ENCODE peak calls at places on chromosomes 7 and 10, in nine cellular contexts. Q is naive thymus-derived CD4-positive, alpha-beta T cell; W is mammary epithelial cell; Z is Panc1; U is Karpas-422; O is transverse colon; J is GM23248; B is AG04450; C is uterus. H is an unnamed sample. For H3K27me3, the result is how much of the 10 kb centered on the place peaks cover.

GRCh38 chr10:16656886-16657285 is 135.2 kb upstream of the C1QL3 start:
- DNase-seq in O (no peak), Q (no peak), U (no peak), Z (no peak), C (no peak), B (no peak), J (no peak), W (no peak), H (no peak)

GRCh38 chr10:3761916-3762708 is 22.9 kb downstream of the KLF6 start:
- DNase-seq in J (no peak), W (peak), O (no peak), C (no peak), U (no peak), Q (no peak), B (no peak), Z (peak), H (no peak)

GRCh38 chr10:7193369-7193768 is 217.5 kb downstream of the SFMBT2 start:
- DNase-seq in C (no peak), U (no peak), W (no peak), B (no peak), J (no peak), O (no peak), Q (no peak), Z (no peak), H (no peak)

GRCh38 chr7:156475666-156476065 is 164.9 kb upstream of the RNF32 start:
- DNase-seq in B (peak), W (no peak), O (no peak), C (no peak), J (peak), Q (no peak), Z (no peak), U (no peak), H (no peak)

GRCh38 chr7:77458786-77459185 is 42.6 kb upstream of the GSAP start:
- DNase-seq in J (peak), B (no peak), U (no peak), O (no peak), C (no peak), Z (no peak), W (no peak), Q (no peak), H (no peak)

GRCh38 chr7:155803418-155804376 is 8.6 kb downstream of the SHH start:
- DNase-seq in Q (no peak), Z (no peak), B (no peak), C (no peak), W (no peak), J (peak), U (no peak), O (peak), H (no peak)

GRCh38 chr10:30207485-30208052 is 141.5 kb downstream of the MTPAP start:
- DNase-seq in J (no peak), W (peak), C (no peak), O (no peak), U (no peak), B (no peak), Z (no peak), Q (no peak), H (no peak)

GRCh38 chr10:103367379-103367781 is 396 bp upstream of the TAF5 start:
- DNase-seq in W (no peak), J (peak), B (no peak), Q (no peak), C (no peak), U (no peak), O (no peak), Z (no peak), H (no peak)

GRCh38 chr10:123997486-123998196 is 95.8 kb downstream of the CHST15 start:
- DNase-seq in Z (no peak), O (no peak), J (peak), C (no peak), B (peak), Q (no peak), W (peak), U (no peak), H (no peak)

GRCh38 chr10:73306171-73306708 is 52.4 kb downstream of the CFAP70 start:
- DNase-seq in J (peak), C (no peak), U (no peak), B (no peak), Q (no peak), O (no peak), W (no peak), Z (no peak), H (no peak)

GRCh38 chr10:28897617-28898464 is 220.5 kb downstream of the BAMBI start:
- DNase-seq in U (no peak), W (no peak), B (no peak), Z (no peak), C (no peak), Q (no peak), O (no peak), J (no peak), H (no peak)

GRCh38 chr7:4185736-4186512 is 496.2 kb upstream of the FOXK1 start:
- DNase-seq in J (no peak), Z (no peak), W (no peak), O (no peak), B (no peak), C (no peak), Q (no peak), U (no peak), H (no peak)

GRCh38 chr7:128728608-128729007 is 10.6 kb upstream of the CALU start:
- DNase-seq in W (peak), U (no peak), J (peak), O (no peak), Q (no peak), C (no peak), Z (no peak), B (peak), H (no peak)

GRCh38 chr10:4698075-4698474 is 127.9 kb upstream of the AKR1E2 start:
- DNase-seq in C (no peak), W (no peak), Q (no peak), J (peak), Z (no peak), B (no peak), O (no peak), U (no peak), H (peak)

GRCh38 chr10:69644658-69645295 is 14.7 kb downstream of the FAM241B start:
- DNase-seq in B (peak), Z (no peak), Q (no peak), C (no peak), W (peak), J (peak), O (peak), U (peak), H (peak)

GRCh38 chr10:71825217-71825616 is 25.8 kb downstream of the PSAP start:
- DNase-seq in Z (no peak), U (no peak), B (no peak), O (no peak), W (no peak), Q (no peak), C (no peak), J (no peak), H (peak)

GRCh38 chr10:11225935-11226334 is 208.3 kb downstream of the CELF2 start:
- DNase-seq in Z (no peak), W (no peak), J (no peak), Q (no peak), B (no peak), C (no peak), O (peak), U (no peak), H (no peak)

GRCh38 chr10:79375321-79376077 is 28.2 kb downstream of the PPIF start:
- DNase-seq in C (no peak), O (no peak), Q (no peak), U (no peak), W (peak), Z (no peak), B (no peak), J (peak), H (peak)

GRCh38 chr10:6607187-6607586 is 27.1 kb upstream of the PRKCQ start:
- DNase-seq in C (no peak), O (no peak), J (no peak), B (no peak), Z (no peak), Q (peak), U (no peak), W (no peak), H (no peak)

GRCh38 chr10:66836057-66836456 is 89.8 kb upstream of the LRRTM3 start:
- DNase-seq in J (peak), O (no peak), Z (no peak), U (no peak), W (peak), B (peak), Q (no peak), C (no peak), H (no peak)

GRCh38 chr10:9603972-9604371 is 1413.7 kb upstream of the CELF2 start:
- DNase-seq in W (no peak), Z (no peak), Q (no peak), U (no peak), B (no peak), J (no peak), O (no peak), C (no peak), H (no peak)

GRCh38 chr10:34795334-34795733 is 19.8 kb downstream of the PARD3 start:
- DNase-seq in J (no peak), B (no peak), O (no peak), Q (no peak), W (no peak), C (no peak), Z (no peak), U (no peak), H (no peak)

GRCh38 chr7:1457949-1458675 is 1.2 kb downstream of the MICALL2 start:
- DNase-seq in B (no peak), C (no peak), W (no peak), Q (no peak), J (peak), U (no peak), O (no peak), Z (no peak), H (no peak)

GRCh38 chr10:1938317-1938716 is 201.0 kb upstream of the ADARB2 start:
- DNase-seq in W (no peak), J (no peak), Z (no peak), B (no peak), U (no peak), O (no peak), C (no peak), Q (peak), H (no peak)

GRCh38 chr7:25849361-25850184 is 302.4 kb upstream of the NFE2L3 start:
- DNase-seq in W (peak), J (peak), C (peak), U (no peak), Q (no peak), Z (peak), B (peak), O (no peak), H (peak)

GRCh38 chr7:27175005-27175625 is 995 bp upstream of the HOXA10 start:
- DNase-seq in B (no peak), O (peak), Z (no peak), J (peak), C (peak), W (no peak), Q (no peak), U (no peak), H (no peak)

GRCh38 chr10:125479059-125479458 is 203.9 kb downstream of the TEX36 start:
- DNase-seq in C (no peak), W (peak), B (no peak), Z (no peak), Q (no peak), O (no peak), U (no peak), J (no peak), H (no peak)

GRCh38 chr10:93913706-93914105 is 19.9 kb downstream of the SLC35G1 start:
- DNase-seq in U (no peak), C (no peak), W (no peak), O (no peak), B (no peak), J (no peak), Q (no peak), Z (no peak), H (no peak)

GRCh38 chr10:68471586-68472408 is at the start of gene DNA2:
- DNase-seq in Z (peak), O (peak), Q (peak), W (peak), C (peak), B (no peak), J (peak), U (peak), H (peak)

GRCh38 chr10:69362471-69362954 is 54.2 kb downstream of the TACR2 start:
- DNase-seq in U (no peak), C (no peak), B (peak), W (no peak), J (peak), Q (peak), Z (no peak), O (peak), H (peak)

GRCh38 chr7:71566991-71567390 is 435.0 kb downstream of the GALNT17 start:
- DNase-seq in C (no peak), B (no peak), W (no peak), U (no peak), J (no peak), Q (no peak), Z (no peak), O (no peak), H (no peak)

GRCh38 chr7:94556028-94556427 is 46.4 kb downstream of the CASD1 start:
- DNase-seq in B (no peak), U (no peak), J (no peak), W (no peak), Z (no peak), C (no peak), O (no peak), Q (no peak), H (no peak)

GRCh38 chr10:123614888-123615287 is 51.3 kb upstream of the GPR26 start:
- DNase-seq in Z (no peak), C (no peak), Q (peak), W (peak), B (no peak), J (peak), O (peak), U (peak), H (peak)

GRCh38 chr7:16697507-16698199 is 51.7 kb downstream of the BZW2 start:
- DNase-seq in Z (no peak), C (no peak), W (no peak), J (peak), O (no peak), Q (no peak), B (no peak), U (no peak), H (no peak)

GRCh38 chr10:101227765-101228681 is 1.2 kb downstream of the LBX1 start:
- DNase-seq in Q (no peak), W (peak), B (no peak), C (no peak), J (peak), Z (no peak), O (no peak), U (no peak), H (no peak)

GRCh38 chr10:1363466-1364121 is 307.4 kb downstream of the WDR37 start:
- DNase-seq in Q (no peak), Z (no peak), C (no peak), W (no peak), B (no peak), J (no peak), U (no peak), O (no peak), H (no peak)

GRCh38 chr7:46259947-46260346 is 338.9 kb upstream of the IGFBP3 start:
- DNase-seq in Q (no peak), B (no peak), W (no peak), C (no peak), U (no peak), O (no peak), J (no peak), Z (no peak), H (no peak)

GRCh38 chr7:138932870-138933269 is 48.3 kb downstream of the KIAA1549 start:
- DNase-seq in Q (no peak), J (no peak), C (no peak), O (no peak), W (no peak), U (no peak), B (no peak), Z (no peak), H (no peak)

GRCh38 chr7:104971290-104972071 is 42.5 kb upstream of the KMT2E start:
- DNase-seq in U (no peak), Q (no peak), C (no peak), Z (no peak), J (peak), B (no peak), W (peak), O (peak), H (no peak)

GRCh38 chr7:43834463-43835251 is 34.7 kb downstream of the MRPS24 start:
- DNase-seq in B (no peak), W (peak), Q (peak), J (peak), O (no peak), C (no peak), U (peak), Z (no peak), H (no peak)

GRCh38 chr7:327305-327931 is 37.4 kb downstream of the FOXL3 start:
- DNase-seq in O (no peak), Q (no peak), Z (no peak), U (no peak), W (no peak), C (no peak), B (no peak), J (no peak), H (no peak)

GRCh38 chr7:327991-328702 is 38.2 kb downstream of the FOXL3 start:
- DNase-seq in C (no peak), W (no peak), J (no peak), B (no peak), Z (no peak), U (no peak), O (no peak), Q (no peak), H (no peak)

GRCh38 chr7:326273-326672 is 36.3 kb downstream of the FOXL3 start:
- DNase-seq in U (no peak), O (no peak), C (no peak), W (no peak), Q (no peak), J (no peak), B (no peak), Z (no peak), H (no peak)

GRCh38 chr7:325811-326210 is 35.8 kb downstream of the FOXL3 start:
- DNase-seq in B (no peak), Q (no peak), U (no peak), W (no peak), J (no peak), Z (no peak), C (no peak), O (no peak), H (no peak)

GRCh38 chr7:326845-327304 is 36.9 kb downstream of the FOXL3 start:
- DNase-seq in J (no peak), U (no peak), Z (no peak), B (no peak), C (no peak), Q (no peak), O (peak), W (no peak), H (no peak)
- H3K27ac ChIP-seq in J (no peak), U (no peak), Z (no peak), B (no peak), C (no peak), Q (no peak), O (peak), W (no peak), H (no peak)

DNA sequence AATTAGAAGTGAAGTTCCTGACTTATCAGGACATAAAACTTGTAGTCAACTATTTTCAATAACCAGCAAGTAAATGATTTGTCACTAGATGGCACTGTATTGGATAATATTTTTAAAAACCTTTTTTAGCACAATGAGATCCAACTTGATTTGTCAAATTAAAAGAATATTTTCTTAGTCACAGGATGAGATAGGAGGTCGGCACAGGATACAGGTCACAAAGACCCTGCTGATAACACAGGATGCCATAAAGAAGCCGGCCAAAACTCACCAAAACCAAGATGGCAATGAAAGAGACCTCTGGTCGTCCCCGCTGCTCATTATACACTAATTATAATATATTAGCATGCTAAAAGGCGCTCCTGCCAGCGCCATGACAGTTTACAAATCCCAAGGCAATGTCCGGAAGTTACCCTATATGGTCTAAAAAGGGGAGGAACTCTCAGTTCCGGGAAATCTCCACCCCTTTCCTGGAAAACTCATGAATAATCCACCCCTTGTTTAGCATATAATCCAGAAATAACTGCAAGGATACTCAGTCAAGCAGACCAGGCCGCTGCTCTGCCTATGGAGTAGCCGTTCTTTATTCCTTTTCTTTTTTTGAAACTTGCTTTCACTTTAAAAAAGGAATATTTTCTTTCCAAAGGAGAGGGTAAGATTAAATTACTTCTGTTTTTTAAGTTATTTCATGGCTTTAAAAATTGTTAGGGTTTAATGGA is 255.7 kb upstream of the MKLN1 start:
- DNase-seq in Z (no peak), B (no peak), U (peak), W (peak), O (peak), C (peak), Q (no peak), J (peak), H (peak)
- H3K4me3 ChIP-seq in Z (peak), B (no peak), U (peak), W (no peak), O (no peak), C (no peak), Q (no peak), J (peak), H (no peak)

DNA sequence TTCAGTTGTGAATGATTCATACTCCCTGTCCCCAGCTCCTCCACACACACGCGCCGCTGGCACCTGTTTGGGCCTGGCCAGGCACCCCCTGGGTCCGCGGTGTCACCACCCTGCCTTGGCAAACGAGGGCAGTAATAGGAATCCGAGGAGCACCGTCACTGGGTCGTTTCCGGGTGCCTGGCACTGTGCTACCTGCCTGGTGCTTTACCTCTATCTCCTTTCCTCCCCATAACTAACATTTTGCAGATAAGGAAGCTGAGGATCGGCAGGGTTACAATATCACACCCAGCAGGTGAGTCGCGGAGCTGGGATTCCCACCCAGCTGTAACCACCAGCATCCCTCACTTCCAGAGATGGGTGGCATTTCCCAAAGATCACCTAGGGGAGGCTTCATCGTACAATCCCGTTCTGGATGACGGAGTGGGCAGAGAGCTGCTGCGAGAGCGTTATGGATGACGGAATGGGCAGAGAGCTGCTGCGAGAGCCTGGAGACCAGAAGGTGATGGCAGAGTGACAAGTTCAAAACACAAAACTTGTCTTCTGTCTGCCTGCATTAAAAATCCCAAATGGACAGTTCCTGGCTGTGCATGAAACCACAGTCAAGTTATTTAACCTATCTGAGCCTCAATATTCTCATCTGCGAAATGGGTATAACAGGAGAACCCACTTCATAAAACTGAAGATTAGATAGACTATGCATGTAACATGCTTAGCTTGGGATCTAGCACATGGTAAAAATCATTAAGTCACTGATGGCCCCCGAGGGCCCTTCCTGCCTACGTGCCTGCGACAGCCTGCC is 1.1 kb upstream of the HSPA12A start:
- DNase-seq in O (no peak), J (no peak), W (no peak), Q (no peak), U (no peak), C (no peak), Z (no peak), B (no peak), H (no peak)
- H3K27me3 ChIP-seq in O (under half), J (under half), W (under half), Q (under half), U (under half), C (under half), Z (under half), B (under half), H (under half)

DNA sequence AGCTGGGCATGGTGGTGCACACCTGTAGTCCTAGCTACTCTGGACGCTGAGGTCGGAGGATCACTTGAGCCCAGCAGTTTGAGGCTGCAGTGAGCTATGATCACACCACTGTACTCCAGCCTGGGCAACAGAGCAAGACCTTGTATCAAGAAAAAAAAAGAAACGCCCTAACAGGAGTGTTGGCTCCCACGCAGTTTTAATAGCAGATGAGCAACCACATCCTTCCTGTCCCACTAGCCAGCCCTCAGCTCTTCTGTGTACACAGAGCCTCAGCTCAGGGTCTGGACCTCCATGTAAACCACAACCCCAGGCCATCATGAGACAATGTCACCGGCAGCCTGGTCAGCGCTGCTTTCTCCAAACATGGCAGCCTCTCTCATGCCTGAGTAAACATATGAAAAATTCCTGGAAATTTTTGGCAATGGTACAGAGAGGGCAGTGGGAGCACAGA is 108.2 kb downstream of the PIP4K2A start:
- DNase-seq in U (no peak), C (no peak), Q (no peak), B (no peak), W (no peak), Z (no peak), O (peak), J (peak), H (peak)
- H3K27ac ChIP-seq in U (no peak), C (no peak), Q (peak), B (no peak), W (no peak), Z (no peak), O (peak), J (no peak), H (no peak)

H was measured in heart left ventricle.